ENCODE peak calls at places on chromosomes 13 and 19, in nine cellular contexts. Y is AG09319, G is neural progenitor cell, K is left ventricle myocardium inferior, D is fibroblast of mammary gland, C is nephron progenitor cell, A is uterus, O is endothelial cell, S is astrocyte of the spinal cord. V is an unnamed sample.
A peak's percentile ranks its signal among the peaks of the same experiment; 100 is the strongest.

GRCh38 chr19:1507763-1508506 is 4.9 kb downstream of the ADAMTSL5 start:
- DNase-seq in A (peak; percentile 96), C (peak; percentile 92), K (peak; percentile 92), D (peak; percentile 94), O (peak; percentile 84), Y (peak; percentile 93), G (peak; percentile 97), S (peak; percentile 94), V (peak; percentile 61)

GRCh38 chr13:40063278-40063698 is 407.8 kb downstream of the COG6 start:
- DNase-seq in C (no peak), K (peak; percentile 17), G (no peak), Y (no peak), O (no peak), A (no peak), S (no peak), D (peak; percentile 34), V (no peak)

GRCh38 chr19:658916-659839 is 3.8 kb downstream of the RNF126 start:
- DNase-seq in D (peak; percentile 74), A (no peak), S (no peak), K (peak; percentile 65), Y (no peak), C (no peak), O (no peak), G (no peak), V (no peak)

GRCh38 chr19:48182434-48182833 is 12.0 kb downstream of the ZSWIM9 start:
- DNase-seq in C (no peak), S (no peak), Y (no peak), D (no peak), A (no peak), K (no peak), G (no peak), O (no peak), V (no peak)

GRCh38 chr19:43806848-43807247 is 4.6 kb upstream of the LYPD5 start:
- DNase-seq in G (no peak), C (no peak), O (no peak), A (no peak), S (no peak), K (no peak), Y (no peak), D (no peak), V (no peak)

GRCh38 chr13:48292650-48293049 is 10.9 kb upstream of the RB1 start:
- DNase-seq in D (no peak), O (no peak), S (no peak), Y (no peak), A (no peak), G (no peak), C (no peak), K (no peak), V (no peak)

GRCh38 chr13:49481788-49482187 is 14.0 kb upstream of the PHF11 start:
- DNase-seq in S (no peak), Y (no peak), O (no peak), C (no peak), K (no peak), A (no peak), D (no peak), G (no peak), V (no peak)

GRCh38 chr13:20136781-20137703 is 23.8 kb downstream of the GJA3 start:
- DNase-seq in K (no peak), D (peak; percentile 19), G (peak; percentile 79), C (peak; percentile 54), Y (no peak), A (no peak), S (no peak), O (peak; percentile 54), V (peak; percentile 40)

GRCh38 chr19:6068711-6069110 is 41.6 kb downstream of the RFX2 start:
- DNase-seq in A (no peak), C (no peak), S (no peak), G (no peak), D (no peak), O (no peak), K (no peak), Y (no peak), V (no peak)

GRCh38 chr19:38674388-38675133 is 27.1 kb downstream of the ACTN4 start:
- DNase-seq in O (no peak), K (no peak), Y (no peak), A (peak; percentile 78), G (no peak), D (peak; percentile 61), S (no peak), C (no peak), V (no peak)

GRCh38 chr19:49056101-49056901 is 1.2 kb downstream of the CGB7 start:
- DNase-seq in G (peak; percentile 87), D (peak; percentile 21), C (peak; percentile 83), A (peak; percentile 28), Y (no peak), K (peak; percentile 55), O (peak; percentile 64), S (peak; percentile 51), V (peak; percentile 9)

GRCh38 chr13:72217142-72217541 is 350.1 kb upstream of the DACH1 start:
- DNase-seq in A (no peak), S (no peak), D (no peak), C (no peak), G (no peak), K (no peak), Y (no peak), O (no peak), V (no peak)

GRCh38 chr19:5220866-5221265 is 119.7 kb downstream of the PTPRS start:
- DNase-seq in C (no peak), S (no peak), Y (no peak), O (no peak), G (no peak), D (no peak), K (no peak), A (no peak), V (no peak)

GRCh38 chr19:47598407-47599349 is 10.3 kb upstream of the BICRA start:
- DNase-seq in C (no peak), Y (peak; percentile 79), D (peak; percentile 98), G (peak; percentile 65), S (peak; percentile 97), A (peak; percentile 87), O (no peak), K (no peak), V (no peak)

GRCh38 chr13:87999791-88000190 is 328.6 kb downstream of the SLITRK5 start:
- DNase-seq in D (peak; percentile 22), K (no peak), C (no peak), O (no peak), Y (no peak), G (no peak), A (no peak), S (no peak), V (no peak)

GRCh38 chr13:51318015-51318414 is 21.5 kb upstream of the SERPINE3 start:
- DNase-seq in A (no peak), S (no peak), Y (no peak), K (no peak), G (no peak), C (no peak), D (peak; percentile 41), O (no peak), V (no peak)

GRCh38 chr13:51317262-51317661 is 22.2 kb upstream of the SERPINE3 start:
- DNase-seq in G (no peak), D (peak; percentile 92), K (no peak), Y (peak; percentile 7), S (peak; percentile 81), C (no peak), A (no peak), O (no peak), V (no peak)

GRCh38 chr13:51318876-51319275 is 20.6 kb upstream of the SERPINE3 start:
- DNase-seq in G (no peak), C (no peak), A (no peak), D (no peak), O (no peak), K (no peak), Y (no peak), S (no peak), V (no peak)

GRCh38 chr13:51313619-51314018 is 25.9 kb upstream of the SERPINE3 start:
- DNase-seq in O (no peak), Y (no peak), D (no peak), G (no peak), K (no peak), S (no peak), A (no peak), C (no peak), V (no peak)

DNA sequence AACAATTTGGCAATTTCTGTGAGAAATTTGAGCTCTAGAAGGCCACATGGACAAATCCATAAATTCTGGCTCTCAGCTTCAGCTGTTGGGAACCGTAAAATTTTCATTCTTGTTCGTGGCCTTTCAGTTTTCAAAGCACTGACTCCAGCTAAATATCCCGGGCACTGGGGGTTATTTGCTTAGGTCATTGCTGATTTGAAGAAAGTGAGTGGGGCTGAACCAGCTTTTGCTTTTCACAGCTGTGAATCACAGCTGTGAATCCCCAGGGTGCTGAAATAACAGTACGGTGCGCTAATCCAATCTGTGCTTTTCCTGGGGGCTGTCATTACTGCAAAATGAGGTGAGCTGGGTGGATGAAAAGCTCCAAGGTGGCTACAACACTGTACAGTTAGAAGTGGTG is 23.8 kb upstream of the SERPINE3 start:
- DNase-seq in O (no peak), S (peak; percentile 73), D (peak; percentile 76), C (no peak), K (no peak), Y (no peak), A (no peak), G (peak; percentile 20), V (no peak)
- TF ChIP-seq CTCF in O (no peak), S (no peak), D (no peak), C (no peak), K (no peak), Y (no peak), A (no peak), G (no peak), V (no peak)

DNA sequence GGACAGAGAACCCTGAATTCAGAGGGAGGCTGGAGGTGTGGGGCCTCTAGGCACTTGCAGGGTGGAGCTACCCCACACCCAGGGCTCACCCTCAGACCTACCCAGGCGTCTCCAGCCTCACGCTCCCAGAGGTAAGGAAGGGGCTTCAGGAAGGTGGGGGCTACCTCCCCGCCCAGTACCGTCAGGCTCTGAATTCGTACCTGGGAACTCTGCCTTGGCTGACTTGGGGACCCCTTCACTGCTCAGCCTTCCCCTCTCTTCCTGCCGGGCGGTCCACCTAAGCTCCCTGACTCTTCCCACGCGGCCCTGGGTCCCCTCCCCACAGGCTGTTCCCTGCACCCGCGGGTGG is 28.5 kb upstream of the PARP4 start:
- DNase-seq in D (no peak), K (no peak), C (no peak), G (no peak), A (no peak), S (no peak), O (peak; percentile 7), Y (no peak), V (no peak)
- TF ChIP-seq CTCF in D (no peak), K (no peak), C (no peak), G (no peak), A (no peak), S (no peak), O (no peak), Y (no peak), V (no peak)

GRCh38 chr19:36418287-36419001 is at the start of gene ZFP82:
- DNase-seq in Y (peak; percentile 44), D (peak; percentile 73), K (peak; percentile 88), O (peak; percentile 89), S (peak; percentile 83), C (peak; percentile 82), G (peak; percentile 95), A (peak; percentile 65), V (peak; percentile 43)
- TF ChIP-seq CTCF in Y (no peak), D (no peak), K (peak; percentile 5), O (no peak), S (no peak), C (no peak), G (no peak), A (peak; percentile 12), V (no peak)

DNA sequence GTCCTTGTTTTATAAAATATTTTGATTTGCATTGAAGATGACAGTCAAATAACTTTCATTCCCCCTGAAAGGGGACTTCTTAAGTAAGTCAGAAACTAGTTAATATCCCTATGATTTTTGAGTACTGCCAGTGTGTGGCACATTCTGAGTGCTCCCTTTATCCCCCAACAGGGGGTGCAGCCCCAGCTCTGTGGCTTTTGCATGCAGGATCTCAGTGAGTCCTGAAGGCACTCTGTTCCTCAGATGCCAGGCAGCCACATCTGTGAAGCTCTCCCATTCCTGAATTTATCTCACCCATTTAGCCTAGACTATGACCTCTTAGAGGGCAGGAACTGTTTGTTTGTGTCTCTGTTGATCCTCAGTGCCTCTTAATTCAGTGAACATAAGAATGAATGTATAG is 123.1 kb downstream of the CDK8 start:
- DNase-seq in C (peak; percentile 20), Y (no peak), S (no peak), K (no peak), G (peak; percentile 69), O (peak; percentile 62), D (peak; percentile 28), A (no peak), V (peak; percentile 24)
- TF ChIP-seq CTCF in C (peak; percentile 41), Y (peak; percentile 28), S (peak; percentile 37), K (peak; percentile 45), G (peak; percentile 68), O (peak; percentile 57), D (peak; percentile 48), A (no peak), V (no peak)

V was measured in HL-60.